ENCODE peak calls at places on chromosomes 16 and 17, in eight cellular contexts. One of them, this sample, is unnamed.

GRCh38 chr17:27778193-27778592 is 22.1 kb downstream of the NOS2 start:
- DNase-seq in substantia nigra: no peak
- DNase-seq in aorta: no peak
- DNase-seq in type B pancreatic cell: no peak
- DNase-seq in stomach: no peak
- DNase-seq in GOT3: no peak
- DNase-seq in fibroblast of villous mesenchyme: no peak
- DNase-seq in activated gamma-delta T cell treated with anti-CD3 and anti-CD28 coated beads, Interleukin-2, amount 50 U/mL, for 16 hours: no peak
- DNase-seq in this sample: no peak

GRCh38 chr16:24975428-24975889 is 39.7 kb downstream of the ARHGAP17 start:
- DNase-seq in aorta: no peak
- DNase-seq in activated gamma-delta T cell treated with anti-CD3 and anti-CD28 coated beads, Interleukin-2, amount 50 U/mL, for 16 hours: no peak
- DNase-seq in type B pancreatic cell: no peak
- DNase-seq in fibroblast of villous mesenchyme: peak
- DNase-seq in substantia nigra: no peak
- DNase-seq in stomach: no peak
- DNase-seq in GOT3: no peak
- DNase-seq in this sample: no peak

GRCh38 chr16:31352344-31353115 is 2.4 kb upstream of the ITGAX start:
- DNase-seq in fibroblast of villous mesenchyme: no peak
- DNase-seq in aorta: no peak
- DNase-seq in GOT3: no peak
- DNase-seq in activated gamma-delta T cell treated with anti-CD3 and anti-CD28 coated beads, Interleukin-2, amount 50 U/mL, for 16 hours: no peak
- DNase-seq in type B pancreatic cell: no peak
- DNase-seq in substantia nigra: no peak
- DNase-seq in stomach: no peak
- DNase-seq in this sample: peak

GRCh38 chr17:49388692-49389513 is 25.8 kb downstream of the PHB1 start:
- DNase-seq in fibroblast of villous mesenchyme: no peak
- DNase-seq in activated gamma-delta T cell treated with anti-CD3 and anti-CD28 coated beads, Interleukin-2, amount 50 U/mL, for 16 hours: no peak
- DNase-seq in substantia nigra: no peak
- DNase-seq in type B pancreatic cell: no peak
- DNase-seq in stomach: no peak
- DNase-seq in aorta: no peak
- DNase-seq in GOT3: no peak
- DNase-seq in this sample: no peak

GRCh38 chr17:77834170-77835115 is 124.1 kb upstream of the TNRC6C start:
- DNase-seq in stomach: peak
- DNase-seq in fibroblast of villous mesenchyme: peak
- DNase-seq in substantia nigra: no peak
- DNase-seq in GOT3: peak
- DNase-seq in type B pancreatic cell: no peak
- DNase-seq in activated gamma-delta T cell treated with anti-CD3 and anti-CD28 coated beads, Interleukin-2, amount 50 U/mL, for 16 hours: peak
- DNase-seq in aorta: peak
- DNase-seq in this sample: peak

GRCh38 chr17:64331946-64332493 is 58.6 kb downstream of the PECAM1 start:
- DNase-seq in fibroblast of villous mesenchyme: no peak
- DNase-seq in type B pancreatic cell: no peak
- DNase-seq in stomach: no peak
- DNase-seq in GOT3: no peak
- DNase-seq in aorta: no peak
- DNase-seq in substantia nigra: no peak
- DNase-seq in activated gamma-delta T cell treated with anti-CD3 and anti-CD28 coated beads, Interleukin-2, amount 50 U/mL, for 16 hours: no peak
- DNase-seq in this sample: no peak

GRCh38 chr16:27455700-27456099 is 53.7 kb downstream of the IL21R start:
- DNase-seq in type B pancreatic cell: no peak
- DNase-seq in activated gamma-delta T cell treated with anti-CD3 and anti-CD28 coated beads, Interleukin-2, amount 50 U/mL, for 16 hours: no peak
- DNase-seq in GOT3: no peak
- DNase-seq in stomach: no peak
- DNase-seq in fibroblast of villous mesenchyme: no peak
- DNase-seq in aorta: peak
- DNase-seq in substantia nigra: no peak
- DNase-seq in this sample: no peak

GRCh38 chr17:75152971-75153853 is 1.1 kb downstream of the JPT1 start:
- DNase-seq in fibroblast of villous mesenchyme: peak
- DNase-seq in GOT3: no peak
- DNase-seq in substantia nigra: no peak
- DNase-seq in stomach: no peak
- DNase-seq in aorta: peak
- DNase-seq in activated gamma-delta T cell treated with anti-CD3 and anti-CD28 coated beads, Interleukin-2, amount 50 U/mL, for 16 hours: no peak
- DNase-seq in type B pancreatic cell: no peak
- DNase-seq in this sample: peak

GRCh38 chr16:75644240-75645012 is 3.0 kb downstream of the KARS1 start:
- DNase-seq in stomach: no peak
- DNase-seq in activated gamma-delta T cell treated with anti-CD3 and anti-CD28 coated beads, Interleukin-2, amount 50 U/mL, for 16 hours: no peak
- DNase-seq in aorta: no peak
- DNase-seq in substantia nigra: no peak
- DNase-seq in GOT3: no peak
- DNase-seq in fibroblast of villous mesenchyme: no peak
- DNase-seq in type B pancreatic cell: no peak
- DNase-seq in this sample: no peak

GRCh38 chr16:14600164-14600563 is 29.9 kb downstream of the PARN start:
- DNase-seq in type B pancreatic cell: no peak
- DNase-seq in substantia nigra: no peak
- DNase-seq in GOT3: no peak
- DNase-seq in fibroblast of villous mesenchyme: peak
- DNase-seq in aorta: no peak
- DNase-seq in stomach: no peak
- DNase-seq in activated gamma-delta T cell treated with anti-CD3 and anti-CD28 coated beads, Interleukin-2, amount 50 U/mL, for 16 hours: no peak
- DNase-seq in this sample: no peak

GRCh38 chr17:75920045-75920560 is 15.4 kb upstream of the MRPL38 start:
- DNase-seq in activated gamma-delta T cell treated with anti-CD3 and anti-CD28 coated beads, Interleukin-2, amount 50 U/mL, for 16 hours: no peak
- DNase-seq in stomach: no peak
- DNase-seq in type B pancreatic cell: no peak
- DNase-seq in fibroblast of villous mesenchyme: no peak
- DNase-seq in substantia nigra: no peak
- DNase-seq in aorta: no peak
- DNase-seq in GOT3: no peak
- DNase-seq in this sample: no peak

GRCh38 chr17:41171881-41172280 is 3.9 kb upstream of the KRTAP4-3 start:
- DNase-seq in aorta: no peak
- DNase-seq in fibroblast of villous mesenchyme: peak
- DNase-seq in activated gamma-delta T cell treated with anti-CD3 and anti-CD28 coated beads, Interleukin-2, amount 50 U/mL, for 16 hours: no peak
- DNase-seq in stomach: no peak
- DNase-seq in GOT3: no peak
- DNase-seq in substantia nigra: no peak
- DNase-seq in type B pancreatic cell: no peak
- DNase-seq in this sample: no peak

GRCh38 chr17:39653662-39654331 is 11.4 kb upstream of the TCAP start:
- DNase-seq in aorta: peak
- DNase-seq in substantia nigra: peak
- DNase-seq in type B pancreatic cell: no peak
- DNase-seq in stomach: peak
- DNase-seq in fibroblast of villous mesenchyme: peak
- DNase-seq in activated gamma-delta T cell treated with anti-CD3 and anti-CD28 coated beads, Interleukin-2, amount 50 U/mL, for 16 hours: peak
- DNase-seq in GOT3: no peak
- DNase-seq in this sample: peak

GRCh38 chr17:82103588-82104451 is 5.8 kb upstream of the FASN start:
- DNase-seq in activated gamma-delta T cell treated with anti-CD3 and anti-CD28 coated beads, Interleukin-2, amount 50 U/mL, for 16 hours: no peak
- DNase-seq in substantia nigra: peak
- DNase-seq in type B pancreatic cell: no peak
- DNase-seq in fibroblast of villous mesenchyme: peak
- DNase-seq in GOT3: no peak
- DNase-seq in stomach: peak
- DNase-seq in aorta: no peak
- DNase-seq in this sample: peak

GRCh38 chr17:82924812-82925211 is 85.0 kb upstream of the ZNF750 start:
- DNase-seq in GOT3: no peak
- DNase-seq in activated gamma-delta T cell treated with anti-CD3 and anti-CD28 coated beads, Interleukin-2, amount 50 U/mL, for 16 hours: no peak
- DNase-seq in substantia nigra: no peak
- DNase-seq in stomach: no peak
- DNase-seq in fibroblast of villous mesenchyme: no peak
- DNase-seq in type B pancreatic cell: no peak
- DNase-seq in aorta: peak
- DNase-seq in this sample: no peak

GRCh38 chr17:64694207-64694606 is 32.1 kb upstream of the SMURF2 start:
- DNase-seq in stomach: peak
- DNase-seq in activated gamma-delta T cell treated with anti-CD3 and anti-CD28 coated beads, Interleukin-2, amount 50 U/mL, for 16 hours: no peak
- DNase-seq in fibroblast of villous mesenchyme: peak
- DNase-seq in aorta: peak
- DNase-seq in substantia nigra: no peak
- DNase-seq in type B pancreatic cell: no peak
- DNase-seq in GOT3: peak
- DNase-seq in this sample: peak

GRCh38 chr17:12730931-12731521 is 58.3 kb upstream of the ARHGAP44 start:
- DNase-seq in substantia nigra: no peak
- DNase-seq in GOT3: peak
- DNase-seq in activated gamma-delta T cell treated with anti-CD3 and anti-CD28 coated beads, Interleukin-2, amount 50 U/mL, for 16 hours: no peak
- DNase-seq in type B pancreatic cell: no peak
- DNase-seq in fibroblast of villous mesenchyme: peak
- DNase-seq in stomach: peak
- DNase-seq in aorta: peak
- DNase-seq in this sample: peak

GRCh38 chr17:73722163-73722562 is 77.9 kb upstream of the SDK2 start:
- DNase-seq in GOT3: no peak
- DNase-seq in substantia nigra: no peak
- DNase-seq in aorta: peak
- DNase-seq in stomach: no peak
- DNase-seq in activated gamma-delta T cell treated with anti-CD3 and anti-CD28 coated beads, Interleukin-2, amount 50 U/mL, for 16 hours: peak
- DNase-seq in fibroblast of villous mesenchyme: no peak
- DNase-seq in type B pancreatic cell: no peak
- DNase-seq in this sample: no peak

GRCh38 chr17:44210342-44211192 is 8.9 kb downstream of the UBTF start:
- DNase-seq in fibroblast of villous mesenchyme: peak
- DNase-seq in aorta: peak
- DNase-seq in substantia nigra: peak
- DNase-seq in activated gamma-delta T cell treated with anti-CD3 and anti-CD28 coated beads, Interleukin-2, amount 50 U/mL, for 16 hours: peak
- DNase-seq in GOT3: no peak
- DNase-seq in type B pancreatic cell: peak
- DNase-seq in stomach: peak
- DNase-seq in this sample: peak

GRCh38 chr16:70589998-70590471 is 56.3 kb upstream of the IL34 start:
- DNase-seq in GOT3: no peak
- DNase-seq in stomach: no peak
- DNase-seq in aorta: no peak
- DNase-seq in substantia nigra: no peak
- DNase-seq in type B pancreatic cell: no peak
- DNase-seq in activated gamma-delta T cell treated with anti-CD3 and anti-CD28 coated beads, Interleukin-2, amount 50 U/mL, for 16 hours: no peak
- DNase-seq in fibroblast of villous mesenchyme: peak
- DNase-seq in this sample: peak

GRCh38 chr17:45363498-45363897 is 46.7 kb upstream of the MAP3K14 start:
- DNase-seq in type B pancreatic cell: no peak
- DNase-seq in activated gamma-delta T cell treated with anti-CD3 and anti-CD28 coated beads, Interleukin-2, amount 50 U/mL, for 16 hours: no peak
- DNase-seq in aorta: peak
- DNase-seq in fibroblast of villous mesenchyme: no peak
- DNase-seq in GOT3: no peak
- DNase-seq in stomach: no peak
- DNase-seq in substantia nigra: no peak
- DNase-seq in this sample: no peak

GRCh38 chr16:87416826-87417471 is 24.8 kb downstream of the MAP1LC3B start:
- DNase-seq in substantia nigra: no peak
- DNase-seq in GOT3: no peak
- DNase-seq in type B pancreatic cell: no peak
- DNase-seq in stomach: no peak
- DNase-seq in aorta: peak
- DNase-seq in fibroblast of villous mesenchyme: peak
- DNase-seq in activated gamma-delta T cell treated with anti-CD3 and anti-CD28 coated beads, Interleukin-2, amount 50 U/mL, for 16 hours: no peak
- DNase-seq in this sample: no peak

GRCh38 chr16:67845291-67846062 is 1.3 kb upstream of the NUTF2 start:
- DNase-seq in stomach: no peak
- DNase-seq in activated gamma-delta T cell treated with anti-CD3 and anti-CD28 coated beads, Interleukin-2, amount 50 U/mL, for 16 hours: no peak
- DNase-seq in aorta: no peak
- DNase-seq in type B pancreatic cell: no peak
- DNase-seq in GOT3: no peak
- DNase-seq in substantia nigra: no peak
- DNase-seq in fibroblast of villous mesenchyme: no peak
- DNase-seq in this sample: no peak

GRCh38 chr16:58614860-58615259 is 14.8 kb downstream of the CNOT1 start:
- DNase-seq in type B pancreatic cell: no peak
- DNase-seq in stomach: no peak
- DNase-seq in aorta: no peak
- DNase-seq in activated gamma-delta T cell treated with anti-CD3 and anti-CD28 coated beads, Interleukin-2, amount 50 U/mL, for 16 hours: no peak
- DNase-seq in GOT3: no peak
- DNase-seq in fibroblast of villous mesenchyme: no peak
- DNase-seq in substantia nigra: no peak
- DNase-seq in this sample: no peak

GRCh38 chr16:50814043-50814442 is 72.2 kb downstream of the CYLD start:
- DNase-seq in GOT3: no peak
- DNase-seq in fibroblast of villous mesenchyme: no peak
- DNase-seq in substantia nigra: no peak
- DNase-seq in stomach: no peak
- DNase-seq in activated gamma-delta T cell treated with anti-CD3 and anti-CD28 coated beads, Interleukin-2, amount 50 U/mL, for 16 hours: no peak
- DNase-seq in type B pancreatic cell: no peak
- DNase-seq in aorta: no peak
- DNase-seq in this sample: no peak

GRCh38 chr16:75965504-75966374 is 239.4 kb upstream of the CPHXL start:
- DNase-seq in type B pancreatic cell: no peak
- DNase-seq in stomach: no peak
- DNase-seq in fibroblast of villous mesenchyme: no peak
- DNase-seq in substantia nigra: no peak
- DNase-seq in GOT3: no peak
- DNase-seq in activated gamma-delta T cell treated with anti-CD3 and anti-CD28 coated beads, Interleukin-2, amount 50 U/mL, for 16 hours: no peak
- DNase-seq in aorta: no peak
- DNase-seq in this sample: no peak

GRCh38 chr16:74710401-74710800 is 9.7 kb upstream of the MLKL start:
- DNase-seq in GOT3: no peak
- DNase-seq in stomach: no peak
- DNase-seq in aorta: no peak
- DNase-seq in fibroblast of villous mesenchyme: no peak
- DNase-seq in substantia nigra: no peak
- DNase-seq in activated gamma-delta T cell treated with anti-CD3 and anti-CD28 coated beads, Interleukin-2, amount 50 U/mL, for 16 hours: no peak
- DNase-seq in type B pancreatic cell: no peak
- DNase-seq in this sample: no peak

GRCh38 chr16:19228057-19228456 is 57.5 kb upstream of the CLEC19A start:
- DNase-seq in activated gamma-delta T cell treated with anti-CD3 and anti-CD28 coated beads, Interleukin-2, amount 50 U/mL, for 16 hours: no peak
- DNase-seq in stomach: no peak
- DNase-seq in aorta: no peak
- DNase-seq in type B pancreatic cell: no peak
- DNase-seq in fibroblast of villous mesenchyme: no peak
- DNase-seq in substantia nigra: no peak
- DNase-seq in GOT3: no peak
- DNase-seq in this sample: no peak

GRCh38 chr17:12625092-12625491 is 40.6 kb upstream of the MYOCD start:
- DNase-seq in fibroblast of villous mesenchyme: no peak
- DNase-seq in activated gamma-delta T cell treated with anti-CD3 and anti-CD28 coated beads, Interleukin-2, amount 50 U/mL, for 16 hours: no peak
- DNase-seq in stomach: no peak
- DNase-seq in substantia nigra: no peak
- DNase-seq in GOT3: no peak
- DNase-seq in aorta: no peak
- DNase-seq in type B pancreatic cell: no peak
- DNase-seq in this sample: no peak

GRCh38 chr17:49337900-49338299 is 24.1 kb downstream of the ZNF652 start:
- DNase-seq in GOT3: no peak
- DNase-seq in fibroblast of villous mesenchyme: peak
- DNase-seq in stomach: no peak
- DNase-seq in aorta: no peak
- DNase-seq in activated gamma-delta T cell treated with anti-CD3 and anti-CD28 coated beads, Interleukin-2, amount 50 U/mL, for 16 hours: no peak
- DNase-seq in substantia nigra: no peak
- DNase-seq in type B pancreatic cell: no peak
- DNase-seq in this sample: no peak

GRCh38 chr16:85437161-85438052 is 175.7 kb upstream of the GSE1 start:
- DNase-seq in type B pancreatic cell: no peak
- DNase-seq in stomach: peak
- DNase-seq in aorta: no peak
- DNase-seq in fibroblast of villous mesenchyme: peak
- DNase-seq in GOT3: no peak
- DNase-seq in substantia nigra: no peak
- DNase-seq in activated gamma-delta T cell treated with anti-CD3 and anti-CD28 coated beads, Interleukin-2, amount 50 U/mL, for 16 hours: no peak
- DNase-seq in this sample: peak

GRCh38 chr16:88533945-88534641 is 36.1 kb upstream of the ZC3H18 start:
- DNase-seq in activated gamma-delta T cell treated with anti-CD3 and anti-CD28 coated beads, Interleukin-2, amount 50 U/mL, for 16 hours: peak
- DNase-seq in stomach: peak
- DNase-seq in substantia nigra: peak
- DNase-seq in fibroblast of villous mesenchyme: peak
- DNase-seq in GOT3: peak
- DNase-seq in aorta: peak
- DNase-seq in type B pancreatic cell: peak
- DNase-seq in this sample: no peak

GRCh38 chr17:39617100-39617445 is 9.4 kb upstream of the NEUROD2 start:
- DNase-seq in aorta: no peak
- DNase-seq in fibroblast of villous mesenchyme: no peak
- DNase-seq in GOT3: no peak
- DNase-seq in type B pancreatic cell: no peak
- DNase-seq in activated gamma-delta T cell treated with anti-CD3 and anti-CD28 coated beads, Interleukin-2, amount 50 U/mL, for 16 hours: no peak
- DNase-seq in stomach: no peak
- DNase-seq in substantia nigra: no peak
- DNase-seq in this sample: no peak

GRCh38 chr17:77061711-77062110 is 79.1 kb upstream of the SEC14L1 start:
- DNase-seq in aorta: no peak
- DNase-seq in GOT3: no peak
- DNase-seq in fibroblast of villous mesenchyme: no peak
- DNase-seq in activated gamma-delta T cell treated with anti-CD3 and anti-CD28 coated beads, Interleukin-2, amount 50 U/mL, for 16 hours: no peak
- DNase-seq in substantia nigra: no peak
- DNase-seq in stomach: no peak
- DNase-seq in type B pancreatic cell: no peak
- DNase-seq in this sample: no peak

This sample was measured in body of pancreas.